ENCODE peak calls at places on chromosomes 1 and 21, in ten cellular contexts. One of them, this sample, is unnamed.

GRCh38 chr1:14970115-14970798 is 183.3 kb upstream of the TMEM51 start:
- DNase-seq in nephron progenitor cell: no peak
- DNase-seq in HS-5: no peak
- DNase-seq in EL: peak
- DNase-seq in activated T-cell treated with anti-CD3 and anti-CD28 coated beads for 48 hours: peak
- DNase-seq in HCEC 1CT: peak
- DNase-seq in NCI-H1930: no peak
- DNase-seq in amniotic stem cell: peak
- DNase-seq in stimulated activated CD4-positive, alpha-beta T cell treated with anti-CD3 and anti-CD28 coated beads, Interleukin-4, amount 100 ng/mL, for 1 hour: peak
- DNase-seq in activated CD8-positive, alpha-beta T cell treated with anti-CD3 and anti-CD28 coated beads for 36 hours: peak
- DNase-seq in this sample: peak

GRCh38 chr1:18597159-18598042 is 33.2 kb upstream of the PAX7 start:
- DNase-seq in HS-5: no peak
- DNase-seq in amniotic stem cell: peak
- DNase-seq in activated CD8-positive, alpha-beta T cell treated with anti-CD3 and anti-CD28 coated beads for 36 hours: peak
- DNase-seq in NCI-H1930: no peak
- DNase-seq in HCEC 1CT: peak
- DNase-seq in stimulated activated CD4-positive, alpha-beta T cell treated with anti-CD3 and anti-CD28 coated beads, Interleukin-4, amount 100 ng/mL, for 1 hour: peak
- DNase-seq in nephron progenitor cell: peak
- DNase-seq in activated T-cell treated with anti-CD3 and anti-CD28 coated beads for 48 hours: peak
- DNase-seq in EL: peak
- DNase-seq in this sample: peak

GRCh38 chr1:197453376-197454058 is 185.5 kb downstream of the CRB1 start:
- DNase-seq in stimulated activated CD4-positive, alpha-beta T cell treated with anti-CD3 and anti-CD28 coated beads, Interleukin-4, amount 100 ng/mL, for 1 hour: no peak
- DNase-seq in HS-5: no peak
- DNase-seq in NCI-H1930: no peak
- DNase-seq in nephron progenitor cell: no peak
- DNase-seq in EL: no peak
- DNase-seq in activated CD8-positive, alpha-beta T cell treated with anti-CD3 and anti-CD28 coated beads for 36 hours: no peak
- DNase-seq in HCEC 1CT: no peak
- DNase-seq in amniotic stem cell: no peak
- DNase-seq in activated T-cell treated with anti-CD3 and anti-CD28 coated beads for 48 hours: no peak
- DNase-seq in this sample: no peak

GRCh38 chr21:43956019-43956666 is 56.0 kb upstream of the TRAPPC10 start:
- DNase-seq in HS-5: no peak
- DNase-seq in activated CD8-positive, alpha-beta T cell treated with anti-CD3 and anti-CD28 coated beads for 36 hours: no peak
- DNase-seq in EL: no peak
- DNase-seq in stimulated activated CD4-positive, alpha-beta T cell treated with anti-CD3 and anti-CD28 coated beads, Interleukin-4, amount 100 ng/mL, for 1 hour: no peak
- DNase-seq in amniotic stem cell: no peak
- DNase-seq in NCI-H1930: no peak
- DNase-seq in nephron progenitor cell: no peak
- DNase-seq in activated T-cell treated with anti-CD3 and anti-CD28 coated beads for 48 hours: no peak
- DNase-seq in HCEC 1CT: no peak
- DNase-seq in this sample: no peak

GRCh38 chr1:212162635-212163034 is 122.6 kb upstream of the PPP2R5A start:
- DNase-seq in HCEC 1CT: peak
- DNase-seq in activated CD8-positive, alpha-beta T cell treated with anti-CD3 and anti-CD28 coated beads for 36 hours: peak
- DNase-seq in NCI-H1930: no peak
- DNase-seq in amniotic stem cell: no peak
- DNase-seq in nephron progenitor cell: no peak
- DNase-seq in EL: peak
- DNase-seq in HS-5: no peak
- DNase-seq in activated T-cell treated with anti-CD3 and anti-CD28 coated beads for 48 hours: no peak
- DNase-seq in stimulated activated CD4-positive, alpha-beta T cell treated with anti-CD3 and anti-CD28 coated beads, Interleukin-4, amount 100 ng/mL, for 1 hour: no peak
- DNase-seq in this sample: peak

GRCh38 chr1:194419721-194420120 is 1233.3 kb upstream of the B3GALT2 start:
- DNase-seq in amniotic stem cell: no peak
- DNase-seq in activated T-cell treated with anti-CD3 and anti-CD28 coated beads for 48 hours: no peak
- DNase-seq in stimulated activated CD4-positive, alpha-beta T cell treated with anti-CD3 and anti-CD28 coated beads, Interleukin-4, amount 100 ng/mL, for 1 hour: no peak
- DNase-seq in EL: no peak
- DNase-seq in nephron progenitor cell: no peak
- DNase-seq in activated CD8-positive, alpha-beta T cell treated with anti-CD3 and anti-CD28 coated beads for 36 hours: no peak
- DNase-seq in NCI-H1930: no peak
- DNase-seq in HS-5: no peak
- DNase-seq in HCEC 1CT: no peak
- DNase-seq in this sample: no peak

GRCh38 chr1:228810855-228811654 is 75.8 kb downstream of the RHOU start:
- DNase-seq in HCEC 1CT: no peak
- DNase-seq in NCI-H1930: no peak
- DNase-seq in amniotic stem cell: no peak
- DNase-seq in EL: no peak
- DNase-seq in activated CD8-positive, alpha-beta T cell treated with anti-CD3 and anti-CD28 coated beads for 36 hours: no peak
- DNase-seq in nephron progenitor cell: no peak
- DNase-seq in activated T-cell treated with anti-CD3 and anti-CD28 coated beads for 48 hours: no peak
- DNase-seq in stimulated activated CD4-positive, alpha-beta T cell treated with anti-CD3 and anti-CD28 coated beads, Interleukin-4, amount 100 ng/mL, for 1 hour: no peak
- DNase-seq in HS-5: no peak
- DNase-seq in this sample: no peak

GRCh38 chr1:156895408-156895874 is 1.9 kb downstream of the PEAR1 start:
- DNase-seq in activated T-cell treated with anti-CD3 and anti-CD28 coated beads for 48 hours: no peak
- DNase-seq in activated CD8-positive, alpha-beta T cell treated with anti-CD3 and anti-CD28 coated beads for 36 hours: no peak
- DNase-seq in HS-5: no peak
- DNase-seq in HCEC 1CT: no peak
- DNase-seq in EL: peak
- DNase-seq in amniotic stem cell: no peak
- DNase-seq in nephron progenitor cell: no peak
- DNase-seq in stimulated activated CD4-positive, alpha-beta T cell treated with anti-CD3 and anti-CD28 coated beads, Interleukin-4, amount 100 ng/mL, for 1 hour: no peak
- DNase-seq in NCI-H1930: no peak
- DNase-seq in this sample: peak

GRCh38 chr1:12549460-12550349 is 68.3 kb downstream of the DHRS3 start:
- DNase-seq in HS-5: peak
- DNase-seq in NCI-H1930: no peak
- DNase-seq in stimulated activated CD4-positive, alpha-beta T cell treated with anti-CD3 and anti-CD28 coated beads, Interleukin-4, amount 100 ng/mL, for 1 hour: peak
- DNase-seq in amniotic stem cell: peak
- DNase-seq in nephron progenitor cell: peak
- DNase-seq in EL: peak
- DNase-seq in activated T-cell treated with anti-CD3 and anti-CD28 coated beads for 48 hours: no peak
- DNase-seq in activated CD8-positive, alpha-beta T cell treated with anti-CD3 and anti-CD28 coated beads for 36 hours: peak
- DNase-seq in HCEC 1CT: peak
- DNase-seq in this sample: peak

GRCh38 chr21:37270576-37271365 is 3.6 kb upstream of the VPS26C start:
- DNase-seq in activated CD8-positive, alpha-beta T cell treated with anti-CD3 and anti-CD28 coated beads for 36 hours: no peak
- DNase-seq in EL: no peak
- DNase-seq in activated T-cell treated with anti-CD3 and anti-CD28 coated beads for 48 hours: no peak
- DNase-seq in NCI-H1930: no peak
- DNase-seq in HCEC 1CT: no peak
- DNase-seq in HS-5: no peak
- DNase-seq in amniotic stem cell: no peak
- DNase-seq in nephron progenitor cell: no peak
- DNase-seq in stimulated activated CD4-positive, alpha-beta T cell treated with anti-CD3 and anti-CD28 coated beads, Interleukin-4, amount 100 ng/mL, for 1 hour: no peak
- DNase-seq in this sample: no peak

GRCh38 chr1:179090923-179091322 is 9.1 kb downstream of the TOR3A start:
- DNase-seq in activated CD8-positive, alpha-beta T cell treated with anti-CD3 and anti-CD28 coated beads for 36 hours: no peak
- DNase-seq in NCI-H1930: no peak
- DNase-seq in HCEC 1CT: no peak
- DNase-seq in activated T-cell treated with anti-CD3 and anti-CD28 coated beads for 48 hours: no peak
- DNase-seq in EL: no peak
- DNase-seq in stimulated activated CD4-positive, alpha-beta T cell treated with anti-CD3 and anti-CD28 coated beads, Interleukin-4, amount 100 ng/mL, for 1 hour: no peak
- DNase-seq in HS-5: no peak
- DNase-seq in amniotic stem cell: no peak
- DNase-seq in nephron progenitor cell: no peak
- DNase-seq in this sample: no peak

GRCh38 chr1:159229896-159230295 is 25.2 kb downstream of the ACKR1 start:
- DNase-seq in amniotic stem cell: no peak
- DNase-seq in stimulated activated CD4-positive, alpha-beta T cell treated with anti-CD3 and anti-CD28 coated beads, Interleukin-4, amount 100 ng/mL, for 1 hour: no peak
- DNase-seq in HCEC 1CT: peak
- DNase-seq in EL: peak
- DNase-seq in nephron progenitor cell: no peak
- DNase-seq in activated CD8-positive, alpha-beta T cell treated with anti-CD3 and anti-CD28 coated beads for 36 hours: no peak
- DNase-seq in NCI-H1930: no peak
- DNase-seq in activated T-cell treated with anti-CD3 and anti-CD28 coated beads for 48 hours: no peak
- DNase-seq in HS-5: peak
- DNase-seq in this sample: peak

GRCh38 chr1:5645135-5645399 is 347.2 kb downstream of the NPHP4 start:
- DNase-seq in EL: no peak
- DNase-seq in NCI-H1930: no peak
- DNase-seq in nephron progenitor cell: no peak
- DNase-seq in stimulated activated CD4-positive, alpha-beta T cell treated with anti-CD3 and anti-CD28 coated beads, Interleukin-4, amount 100 ng/mL, for 1 hour: no peak
- DNase-seq in activated T-cell treated with anti-CD3 and anti-CD28 coated beads for 48 hours: no peak
- DNase-seq in activated CD8-positive, alpha-beta T cell treated with anti-CD3 and anti-CD28 coated beads for 36 hours: no peak
- DNase-seq in HCEC 1CT: no peak
- DNase-seq in amniotic stem cell: no peak
- DNase-seq in HS-5: no peak
- DNase-seq in this sample: no peak

GRCh38 chr1:206946261-206946660 is at the start of gene PIGR:
- DNase-seq in amniotic stem cell: no peak
- DNase-seq in stimulated activated CD4-positive, alpha-beta T cell treated with anti-CD3 and anti-CD28 coated beads, Interleukin-4, amount 100 ng/mL, for 1 hour: no peak
- DNase-seq in activated CD8-positive, alpha-beta T cell treated with anti-CD3 and anti-CD28 coated beads for 36 hours: no peak
- DNase-seq in EL: no peak
- DNase-seq in nephron progenitor cell: no peak
- DNase-seq in NCI-H1930: no peak
- DNase-seq in HCEC 1CT: no peak
- DNase-seq in HS-5: no peak
- DNase-seq in activated T-cell treated with anti-CD3 and anti-CD28 coated beads for 48 hours: no peak
- DNase-seq in this sample: no peak

GRCh38 chr1:55211909-55212308 is 3.3 kb downstream of the USP24 start:
- DNase-seq in HS-5: no peak
- DNase-seq in NCI-H1930: no peak
- DNase-seq in stimulated activated CD4-positive, alpha-beta T cell treated with anti-CD3 and anti-CD28 coated beads, Interleukin-4, amount 100 ng/mL, for 1 hour: no peak
- DNase-seq in activated T-cell treated with anti-CD3 and anti-CD28 coated beads for 48 hours: no peak
- DNase-seq in EL: no peak
- DNase-seq in amniotic stem cell: no peak
- DNase-seq in HCEC 1CT: no peak
- DNase-seq in nephron progenitor cell: no peak
- DNase-seq in activated CD8-positive, alpha-beta T cell treated with anti-CD3 and anti-CD28 coated beads for 36 hours: peak
- DNase-seq in this sample: no peak

GRCh38 chr1:119046429-119047039 is 58.4 kb upstream of the TBX15 start:
- DNase-seq in activated T-cell treated with anti-CD3 and anti-CD28 coated beads for 48 hours: no peak
- DNase-seq in HCEC 1CT: peak
- DNase-seq in EL: no peak
- DNase-seq in HS-5: no peak
- DNase-seq in stimulated activated CD4-positive, alpha-beta T cell treated with anti-CD3 and anti-CD28 coated beads, Interleukin-4, amount 100 ng/mL, for 1 hour: no peak
- DNase-seq in amniotic stem cell: no peak
- DNase-seq in activated CD8-positive, alpha-beta T cell treated with anti-CD3 and anti-CD28 coated beads for 36 hours: no peak
- DNase-seq in nephron progenitor cell: no peak
- DNase-seq in NCI-H1930: no peak
- DNase-seq in this sample: no peak

GRCh38 chr1:75672528-75673393 is 51.7 kb upstream of the ACADM start:
- DNase-seq in HS-5: peak
- DNase-seq in NCI-H1930: no peak
- DNase-seq in HCEC 1CT: peak
- DNase-seq in activated T-cell treated with anti-CD3 and anti-CD28 coated beads for 48 hours: no peak
- DNase-seq in stimulated activated CD4-positive, alpha-beta T cell treated with anti-CD3 and anti-CD28 coated beads, Interleukin-4, amount 100 ng/mL, for 1 hour: no peak
- DNase-seq in activated CD8-positive, alpha-beta T cell treated with anti-CD3 and anti-CD28 coated beads for 36 hours: no peak
- DNase-seq in EL: peak
- DNase-seq in nephron progenitor cell: peak
- DNase-seq in amniotic stem cell: peak
- DNase-seq in this sample: peak

GRCh38 chr1:18035145-18035544 is 72.5 kb upstream of the IGSF21 start:
- DNase-seq in EL: no peak
- DNase-seq in HS-5: no peak
- DNase-seq in NCI-H1930: no peak
- DNase-seq in stimulated activated CD4-positive, alpha-beta T cell treated with anti-CD3 and anti-CD28 coated beads, Interleukin-4, amount 100 ng/mL, for 1 hour: no peak
- DNase-seq in activated CD8-positive, alpha-beta T cell treated with anti-CD3 and anti-CD28 coated beads for 36 hours: no peak
- DNase-seq in nephron progenitor cell: no peak
- DNase-seq in HCEC 1CT: no peak
- DNase-seq in amniotic stem cell: no peak
- DNase-seq in activated T-cell treated with anti-CD3 and anti-CD28 coated beads for 48 hours: no peak
- DNase-seq in this sample: no peak

GRCh38 chr1:155976062-155976912 is 2.1 kb downstream of the ARHGEF2 start:
- DNase-seq in nephron progenitor cell: peak
- DNase-seq in HS-5: no peak
- DNase-seq in amniotic stem cell: no peak
- DNase-seq in NCI-H1930: no peak
- DNase-seq in activated CD8-positive, alpha-beta T cell treated with anti-CD3 and anti-CD28 coated beads for 36 hours: peak
- DNase-seq in EL: peak
- DNase-seq in HCEC 1CT: peak
- DNase-seq in activated T-cell treated with anti-CD3 and anti-CD28 coated beads for 48 hours: no peak
- DNase-seq in stimulated activated CD4-positive, alpha-beta T cell treated with anti-CD3 and anti-CD28 coated beads, Interleukin-4, amount 100 ng/mL, for 1 hour: peak
- DNase-seq in this sample: peak

GRCh38 chr1:168217664-168218063 is 8.1 kb upstream of the SFT2D2 start:
- DNase-seq in nephron progenitor cell: no peak
- DNase-seq in NCI-H1930: no peak
- DNase-seq in activated T-cell treated with anti-CD3 and anti-CD28 coated beads for 48 hours: no peak
- DNase-seq in activated CD8-positive, alpha-beta T cell treated with anti-CD3 and anti-CD28 coated beads for 36 hours: no peak
- DNase-seq in stimulated activated CD4-positive, alpha-beta T cell treated with anti-CD3 and anti-CD28 coated beads, Interleukin-4, amount 100 ng/mL, for 1 hour: no peak
- DNase-seq in amniotic stem cell: no peak
- DNase-seq in HS-5: no peak
- DNase-seq in EL: no peak
- DNase-seq in HCEC 1CT: no peak
- DNase-seq in this sample: no peak

GRCh38 chr1:81142099-81142776 is 658.5 kb upstream of the ADGRL2 start:
- DNase-seq in EL: peak
- DNase-seq in HCEC 1CT: peak
- DNase-seq in nephron progenitor cell: no peak
- DNase-seq in stimulated activated CD4-positive, alpha-beta T cell treated with anti-CD3 and anti-CD28 coated beads, Interleukin-4, amount 100 ng/mL, for 1 hour: no peak
- DNase-seq in activated T-cell treated with anti-CD3 and anti-CD28 coated beads for 48 hours: no peak
- DNase-seq in activated CD8-positive, alpha-beta T cell treated with anti-CD3 and anti-CD28 coated beads for 36 hours: no peak
- DNase-seq in NCI-H1930: no peak
- DNase-seq in HS-5: peak
- DNase-seq in amniotic stem cell: no peak
- DNase-seq in this sample: peak

GRCh38 chr1:4700801-4701200 is 46.4 kb downstream of the AJAP1 start:
- DNase-seq in HS-5: no peak
- DNase-seq in nephron progenitor cell: no peak
- DNase-seq in amniotic stem cell: no peak
- DNase-seq in activated T-cell treated with anti-CD3 and anti-CD28 coated beads for 48 hours: no peak
- DNase-seq in NCI-H1930: no peak
- DNase-seq in EL: no peak
- DNase-seq in HCEC 1CT: no peak
- DNase-seq in stimulated activated CD4-positive, alpha-beta T cell treated with anti-CD3 and anti-CD28 coated beads, Interleukin-4, amount 100 ng/mL, for 1 hour: no peak
- DNase-seq in activated CD8-positive, alpha-beta T cell treated with anti-CD3 and anti-CD28 coated beads for 36 hours: peak
- DNase-seq in this sample: peak

GRCh38 chr21:35212393-35213127 is 163.5 kb upstream of the RUNX1 start:
- DNase-seq in activated T-cell treated with anti-CD3 and anti-CD28 coated beads for 48 hours: no peak
- DNase-seq in activated CD8-positive, alpha-beta T cell treated with anti-CD3 and anti-CD28 coated beads for 36 hours: no peak
- DNase-seq in EL: peak
- DNase-seq in NCI-H1930: no peak
- DNase-seq in stimulated activated CD4-positive, alpha-beta T cell treated with anti-CD3 and anti-CD28 coated beads, Interleukin-4, amount 100 ng/mL, for 1 hour: no peak
- DNase-seq in amniotic stem cell: no peak
- DNase-seq in HCEC 1CT: peak
- DNase-seq in nephron progenitor cell: no peak
- DNase-seq in HS-5: no peak
- DNase-seq in this sample: peak

GRCh38 chr1:244338996-244339692 is 112.6 kb downstream of the ADSS2 start:
- DNase-seq in HS-5: no peak
- DNase-seq in HCEC 1CT: no peak
- DNase-seq in EL: no peak
- DNase-seq in NCI-H1930: no peak
- DNase-seq in amniotic stem cell: no peak
- DNase-seq in stimulated activated CD4-positive, alpha-beta T cell treated with anti-CD3 and anti-CD28 coated beads, Interleukin-4, amount 100 ng/mL, for 1 hour: no peak
- DNase-seq in nephron progenitor cell: no peak
- DNase-seq in activated CD8-positive, alpha-beta T cell treated with anti-CD3 and anti-CD28 coated beads for 36 hours: peak
- DNase-seq in activated T-cell treated with anti-CD3 and anti-CD28 coated beads for 48 hours: no peak
- DNase-seq in this sample: no peak

This sample was measured in M059J.